ENCODE peak calls at places on chromosome 9, in five cellular contexts. One of them, this sample, is unnamed.

GRCh38 chr9:3894764-3895163 is 369.0 kb upstream of the RFX3 start:
- DNase-seq in AG08395: peak
- DNase-seq in NCI-H1092 treated with DMSO at 0.1 percent for 48 hours: no peak
- DNase-seq in GM12878: no peak
- DNase-seq in NCI-H146: no peak
- DNase-seq in this sample: no peak

GRCh38 chr9:91162784-91163440 is 198.8 kb downstream of the AUH start:
- DNase-seq in AG08395: peak
- DNase-seq in NCI-H146: no peak
- DNase-seq in NCI-H1092 treated with DMSO at 0.1 percent for 48 hours: no peak
- DNase-seq in GM12878: peak
- DNase-seq in this sample: no peak

GRCh38 chr9:129387822-129388221 is 209.8 kb upstream of the IER5L start:
- DNase-seq in GM12878: no peak
- DNase-seq in AG08395: no peak
- DNase-seq in NCI-H1092 treated with DMSO at 0.1 percent for 48 hours: no peak
- DNase-seq in NCI-H146: no peak
- DNase-seq in this sample: no peak

GRCh38 chr9:3909966-3910650 is 384.3 kb upstream of the RFX3 start:
- DNase-seq in NCI-H1092 treated with DMSO at 0.1 percent for 48 hours: no peak
- DNase-seq in NCI-H146: no peak
- DNase-seq in GM12878: no peak
- DNase-seq in AG08395: no peak
- DNase-seq in this sample: no peak

GRCh38 chr9:132036521-132036920 is 43.1 kb downstream of the MED27 start:
- DNase-seq in NCI-H146: no peak
- DNase-seq in NCI-H1092 treated with DMSO at 0.1 percent for 48 hours: no peak
- DNase-seq in AG08395: no peak
- DNase-seq in GM12878: no peak
- DNase-seq in this sample: no peak

GRCh38 chr9:134378901-134379338 is 52.7 kb downstream of the RXRA start:
- DNase-seq in GM12878: no peak
- DNase-seq in NCI-H1092 treated with DMSO at 0.1 percent for 48 hours: no peak
- DNase-seq in NCI-H146: no peak
- DNase-seq in AG08395: peak
- DNase-seq in this sample: no peak

GRCh38 chr9:92004045-92004392 is 54.0 kb upstream of the ROR2 start:
- DNase-seq in NCI-H1092 treated with DMSO at 0.1 percent for 48 hours: no peak
- DNase-seq in AG08395: no peak
- DNase-seq in NCI-H146: no peak
- DNase-seq in GM12878: no peak
- DNase-seq in this sample: no peak

GRCh38 chr9:36218011-36218410 is 27.3 kb downstream of the CLTA start:
- DNase-seq in AG08395: no peak
- DNase-seq in NCI-H146: peak
- DNase-seq in NCI-H1092 treated with DMSO at 0.1 percent for 48 hours: peak
- DNase-seq in GM12878: no peak
- DNase-seq in this sample: no peak

This sample was measured in SHP77.